ENCODE peak calls at places on chromosome 5, in ten cellular contexts. One of them, this sample, is unnamed.

GRCh38 chr5:174328626-174329299 is 283.3 kb downstream of the NSG2 start:
- DNase-seq in transverse colon: no peak
- DNase-seq in suprapubic skin: no peak
- DNase-seq in endothelial cell of umbilical vein: no peak
- DNase-seq in HCT116: no peak
- DNase-seq in upper lobe of left lung: no peak
- DNase-seq in Peyer's patch: no peak
- DNase-seq in heart left ventricle: no peak
- DNase-seq in IMR-90: peak; percentile 25
- DNase-seq in adrenal gland: no peak
- DNase-seq in this sample: no peak

GRCh38 chr5:74075900-74076484 is 450.0 kb downstream of the ARHGEF28 start:
- DNase-seq in endothelial cell of umbilical vein: peak; percentile 82
- DNase-seq in upper lobe of left lung: no peak
- DNase-seq in heart left ventricle: no peak
- DNase-seq in adrenal gland: no peak
- DNase-seq in HCT116: no peak
- DNase-seq in Peyer's patch: no peak
- DNase-seq in suprapubic skin: no peak
- DNase-seq in transverse colon: no peak
- DNase-seq in IMR-90: peak; percentile 7
- DNase-seq in this sample: no peak

GRCh38 chr5:93305984-93306383 is 275.0 kb downstream of the NR2F1-AS1 start:
- DNase-seq in HCT116: no peak
- DNase-seq in transverse colon: no peak
- DNase-seq in heart left ventricle: no peak
- DNase-seq in upper lobe of left lung: no peak
- DNase-seq in endothelial cell of umbilical vein: no peak
- DNase-seq in Peyer's patch: no peak
- DNase-seq in suprapubic skin: no peak
- DNase-seq in IMR-90: no peak
- DNase-seq in adrenal gland: no peak
- DNase-seq in this sample: no peak

GRCh38 chr5:3613726-3614125 is 18.1 kb downstream of the IRX1 start:
- DNase-seq in heart left ventricle: no peak
- DNase-seq in transverse colon: no peak
- DNase-seq in adrenal gland: no peak
- DNase-seq in IMR-90: no peak
- DNase-seq in HCT116: no peak
- DNase-seq in suprapubic skin: no peak
- DNase-seq in Peyer's patch: no peak
- DNase-seq in upper lobe of left lung: no peak
- DNase-seq in endothelial cell of umbilical vein: no peak
- DNase-seq in this sample: no peak

GRCh38 chr5:122730037-122730436 is 44.8 kb upstream of the SNX2 start:
- DNase-seq in upper lobe of left lung: no peak
- DNase-seq in Peyer's patch: no peak
- DNase-seq in IMR-90: no peak
- DNase-seq in heart left ventricle: no peak
- DNase-seq in suprapubic skin: no peak
- DNase-seq in transverse colon: no peak
- DNase-seq in adrenal gland: no peak
- DNase-seq in endothelial cell of umbilical vein: no peak
- DNase-seq in HCT116: no peak
- DNase-seq in this sample: no peak

GRCh38 chr5:1159774-1160406 is 41.5 kb upstream of the SLC6A19 start:
- DNase-seq in adrenal gland: no peak
- DNase-seq in IMR-90: no peak
- DNase-seq in upper lobe of left lung: no peak
- DNase-seq in transverse colon: no peak
- DNase-seq in suprapubic skin: no peak
- DNase-seq in HCT116: no peak
- DNase-seq in Peyer's patch: no peak
- DNase-seq in heart left ventricle: no peak
- DNase-seq in endothelial cell of umbilical vein: no peak
- DNase-seq in this sample: no peak

GRCh38 chr5:79119486-79119885 is 7.9 kb downstream of the BHMT start:
- DNase-seq in IMR-90: no peak
- DNase-seq in heart left ventricle: no peak
- DNase-seq in adrenal gland: no peak
- DNase-seq in endothelial cell of umbilical vein: no peak
- DNase-seq in HCT116: no peak
- DNase-seq in upper lobe of left lung: no peak
- DNase-seq in suprapubic skin: no peak
- DNase-seq in transverse colon: no peak
- DNase-seq in Peyer's patch: no peak
- DNase-seq in this sample: no peak

GRCh38 chr5:132417010-132417439 is 47.5 kb downstream of the SLC22A5 start:
- DNase-seq in transverse colon: no peak
- DNase-seq in adrenal gland: no peak
- DNase-seq in IMR-90: no peak
- DNase-seq in heart left ventricle: peak; percentile 68
- DNase-seq in suprapubic skin: no peak
- DNase-seq in Peyer's patch: no peak
- DNase-seq in upper lobe of left lung: peak; percentile 60
- DNase-seq in HCT116: no peak
- DNase-seq in endothelial cell of umbilical vein: no peak
- DNase-seq in this sample: no peak

DNA sequence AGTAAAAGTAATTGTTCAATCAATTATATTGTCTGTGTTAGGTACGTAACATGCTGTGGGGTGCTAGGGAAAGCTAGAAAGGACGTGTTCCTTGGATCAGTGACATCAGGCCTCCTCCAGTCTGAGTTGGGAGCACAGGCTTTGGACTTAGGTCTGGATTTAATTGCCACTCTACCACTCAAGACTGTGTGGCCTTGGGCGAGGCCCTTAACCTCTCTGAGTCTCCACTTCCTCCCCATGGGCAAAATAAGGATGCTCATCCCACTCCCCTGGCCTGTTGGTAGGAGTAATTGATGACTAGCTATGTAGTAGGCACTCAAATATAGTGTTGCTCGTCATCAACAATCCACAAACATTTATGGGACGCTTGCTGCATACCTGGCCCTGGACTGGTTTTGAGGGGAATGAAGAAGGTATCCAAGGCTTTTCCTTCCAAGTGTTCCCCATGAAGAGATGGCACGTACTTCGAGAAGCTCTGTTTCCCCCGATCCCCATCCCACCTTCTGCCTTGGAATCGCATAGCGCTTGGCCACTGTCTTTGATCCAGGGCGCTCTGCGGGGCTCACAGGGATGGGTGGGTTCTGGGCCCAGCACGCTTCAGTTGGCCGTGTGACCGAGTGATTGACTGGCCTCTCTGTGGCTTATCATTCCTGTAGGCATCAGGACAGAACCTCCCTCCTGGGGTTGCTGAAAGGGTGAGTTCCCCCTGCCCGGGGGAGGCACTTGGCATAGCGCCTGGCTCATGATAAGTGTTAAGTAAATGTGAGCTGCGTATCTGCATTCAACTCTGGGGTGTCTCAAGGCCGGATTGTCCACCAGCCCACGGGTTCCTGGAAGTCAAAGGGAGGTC is 8.1 kb downstream of the FGF18 start:
- DNase-seq in Peyer's patch: peak; percentile 19
- DNase-seq in transverse colon: no peak
- DNase-seq in suprapubic skin: peak; percentile 34
- DNase-seq in endothelial cell of umbilical vein: no peak
- DNase-seq in adrenal gland: peak; percentile 21
- DNase-seq in upper lobe of left lung: no peak
- DNase-seq in IMR-90: no peak
- DNase-seq in HCT116: no peak
- DNase-seq in heart left ventricle: peak; percentile 88
- DNase-seq in this sample: peak; percentile 80
- H3K36me3 ChIP-seq in Peyer's patch: no peaks in the 10 kb centered on the region
- H3K36me3 ChIP-seq in transverse colon: no peaks in the 10 kb centered on the region
- H3K36me3 ChIP-seq in suprapubic skin: no peaks in the 10 kb centered on the region
- H3K36me3 ChIP-seq in endothelial cell of umbilical vein: no peaks in the 10 kb centered on the region
- H3K36me3 ChIP-seq in adrenal gland: no peaks in the 10 kb centered on the region
- H3K36me3 ChIP-seq in upper lobe of left lung: no peaks in the 10 kb centered on the region
- H3K36me3 ChIP-seq in IMR-90: no peaks in the 10 kb centered on the region
- H3K36me3 ChIP-seq in HCT116: no peaks in the 10 kb centered on the region
- H3K36me3 ChIP-seq in heart left ventricle: no peaks in the 10 kb centered on the region
- H3K36me3 ChIP-seq in this sample: no peaks in the 10 kb centered on the region

GRCh38 chr5:72234898-72235297 is 85.1 kb downstream of the MRPS27 start:
- DNase-seq in upper lobe of left lung: no peak
- DNase-seq in heart left ventricle: no peak
- DNase-seq in IMR-90: no peak
- DNase-seq in Peyer's patch: no peak
- DNase-seq in transverse colon: no peak
- DNase-seq in HCT116: peak; percentile 33
- DNase-seq in endothelial cell of umbilical vein: no peak
- DNase-seq in adrenal gland: no peak
- DNase-seq in suprapubic skin: no peak
- DNase-seq in this sample: no peak

GRCh38 chr5:72237415-72237814 is 82.6 kb downstream of the MRPS27 start:
- DNase-seq in Peyer's patch: no peak
- DNase-seq in endothelial cell of umbilical vein: no peak
- DNase-seq in IMR-90: no peak
- DNase-seq in heart left ventricle: no peak
- DNase-seq in adrenal gland: no peak
- DNase-seq in upper lobe of left lung: no peak
- DNase-seq in transverse colon: no peak
- DNase-seq in HCT116: no peak
- DNase-seq in suprapubic skin: no peak
- DNase-seq in this sample: no peak

GRCh38 chr5:72238712-72239445 is 81.2 kb downstream of the MRPS27 start:
- DNase-seq in heart left ventricle: no peak
- DNase-seq in transverse colon: no peak
- DNase-seq in IMR-90: no peak
- DNase-seq in upper lobe of left lung: no peak
- DNase-seq in adrenal gland: no peak
- DNase-seq in suprapubic skin: no peak
- DNase-seq in HCT116: no peak
- DNase-seq in Peyer's patch: no peak
- DNase-seq in endothelial cell of umbilical vein: no peak
- DNase-seq in this sample: no peak

GRCh38 chr5:72235725-72236124 is 84.3 kb downstream of the MRPS27 start:
- DNase-seq in transverse colon: no peak
- DNase-seq in suprapubic skin: no peak
- DNase-seq in HCT116: no peak
- DNase-seq in IMR-90: no peak
- DNase-seq in heart left ventricle: no peak
- DNase-seq in upper lobe of left lung: no peak
- DNase-seq in adrenal gland: no peak
- DNase-seq in Peyer's patch: no peak
- DNase-seq in endothelial cell of umbilical vein: peak; percentile 74
- DNase-seq in this sample: no peak

GRCh38 chr5:72237879-72238278 is 82.2 kb downstream of the MRPS27 start:
- DNase-seq in IMR-90: no peak
- DNase-seq in endothelial cell of umbilical vein: no peak
- DNase-seq in Peyer's patch: no peak
- DNase-seq in adrenal gland: no peak
- DNase-seq in HCT116: no peak
- DNase-seq in suprapubic skin: no peak
- DNase-seq in transverse colon: no peak
- DNase-seq in heart left ventricle: no peak
- DNase-seq in upper lobe of left lung: no peak
- DNase-seq in this sample: no peak
- H3K4me1 ChIP-seq in IMR-90: peaks cover 2% of the 10 kb centered on the region
- H3K4me1 ChIP-seq in endothelial cell of umbilical vein: peaks cover 38% of the 10 kb centered on the region
- H3K4me1 ChIP-seq in Peyer's patch: no peaks in the 10 kb centered on the region
- H3K4me1 ChIP-seq in adrenal gland: no peaks in the 10 kb centered on the region
- H3K4me1 ChIP-seq in HCT116: peaks cover 31% of the 10 kb centered on the region
- H3K4me1 ChIP-seq in suprapubic skin: peaks cover 21% of the 10 kb centered on the region
- H3K4me1 ChIP-seq in transverse colon: no peaks in the 10 kb centered on the region
- H3K4me1 ChIP-seq in heart left ventricle: peaks cover 31% of the 10 kb centered on the region
- H3K4me1 ChIP-seq in upper lobe of left lung: no peaks in the 10 kb centered on the region
- H3K4me1 ChIP-seq in this sample: no peaks in the 10 kb centered on the region

GRCh38 chr5:109409061-109409843 is 522 bp downstream of the PJA2 start:
- DNase-seq in suprapubic skin: peak; percentile 85
- DNase-seq in heart left ventricle: peak; percentile 79
- DNase-seq in IMR-90: peak; percentile 80
- DNase-seq in HCT116: peak; percentile 22
- DNase-seq in adrenal gland: peak; percentile 85
- DNase-seq in endothelial cell of umbilical vein: peak; percentile 74
- DNase-seq in upper lobe of left lung: peak; percentile 77
- DNase-seq in transverse colon: peak; percentile 75
- DNase-seq in Peyer's patch: peak; percentile 89
- DNase-seq in this sample: peak; percentile 82

GRCh38 chr5:109411627-109412026 is 1.9 kb upstream of the PJA2 start:
- DNase-seq in IMR-90: peak; percentile 97
- DNase-seq in endothelial cell of umbilical vein: peak; percentile 91
- DNase-seq in upper lobe of left lung: no peak
- DNase-seq in transverse colon: no peak
- DNase-seq in HCT116: peak; percentile 24
- DNase-seq in Peyer's patch: no peak
- DNase-seq in adrenal gland: no peak
- DNase-seq in suprapubic skin: no peak
- DNase-seq in heart left ventricle: no peak
- DNase-seq in this sample: no peak

GRCh38 chr5:109409844-109410388 is at the start of gene PJA2:
- DNase-seq in HCT116: peak; percentile 99
- DNase-seq in suprapubic skin: peak; percentile 99
- DNase-seq in upper lobe of left lung: peak; percentile 99
- DNase-seq in Peyer's patch: peak; percentile 99
- DNase-seq in heart left ventricle: peak; percentile 99
- DNase-seq in adrenal gland: peak; percentile 100
- DNase-seq in IMR-90: peak; percentile 100
- DNase-seq in endothelial cell of umbilical vein: peak; percentile 100
- DNase-seq in transverse colon: peak; percentile 98
- DNase-seq in this sample: peak; percentile 99

GRCh38 chr5:109411175-109411514 is 1.4 kb upstream of the PJA2 start:
- DNase-seq in endothelial cell of umbilical vein: no peak
- DNase-seq in IMR-90: no peak
- DNase-seq in heart left ventricle: no peak
- DNase-seq in transverse colon: no peak
- DNase-seq in Peyer's patch: no peak
- DNase-seq in suprapubic skin: no peak
- DNase-seq in upper lobe of left lung: no peak
- DNase-seq in HCT116: no peak
- DNase-seq in adrenal gland: no peak
- DNase-seq in this sample: no peak

DNA sequence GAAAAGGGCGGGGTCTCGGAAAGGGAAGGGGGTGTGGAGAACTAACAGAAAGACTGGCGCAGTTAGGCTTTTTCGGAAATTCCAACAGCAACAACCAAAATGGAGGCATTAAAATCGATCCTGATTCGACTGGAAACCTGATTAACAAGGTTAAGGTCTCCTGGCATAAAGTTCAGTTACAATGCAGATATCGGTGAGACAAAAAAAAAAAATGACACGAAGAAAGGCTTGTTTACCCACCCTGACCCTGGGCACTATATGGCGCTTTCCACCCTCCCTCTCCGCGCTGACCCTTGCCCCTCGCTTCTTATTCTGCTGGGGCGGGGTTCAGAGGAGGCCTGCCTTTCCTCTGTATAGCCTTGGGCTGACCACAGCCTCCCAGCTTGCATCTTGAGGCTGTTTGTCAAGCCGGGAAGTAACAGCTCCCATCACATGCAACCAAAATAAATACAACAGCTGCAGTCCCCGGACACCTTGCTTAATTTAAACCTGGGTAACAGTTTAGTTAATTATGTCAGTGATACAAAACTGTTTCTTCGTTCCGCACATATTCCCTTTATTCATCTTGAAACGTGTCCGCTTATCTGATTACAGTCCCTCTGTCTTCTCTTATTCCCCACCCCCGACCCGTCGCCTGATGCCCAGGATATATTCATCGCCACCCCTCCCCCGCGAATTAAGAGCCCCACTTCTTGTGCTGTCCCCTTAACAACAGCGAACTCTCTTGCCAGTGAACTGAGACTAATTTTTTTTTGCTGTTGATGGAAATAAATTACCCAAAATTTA is 808 bp upstream of the PJA2 start:
- DNase-seq in endothelial cell of umbilical vein: no peak
- DNase-seq in heart left ventricle: peak; percentile 87
- DNase-seq in HCT116: peak; percentile 43
- DNase-seq in Peyer's patch: peak; percentile 91
- DNase-seq in transverse colon: peak; percentile 87
- DNase-seq in upper lobe of left lung: peak; percentile 81
- DNase-seq in IMR-90: peak; percentile 75
- DNase-seq in suprapubic skin: peak; percentile 88
- DNase-seq in adrenal gland: peak; percentile 91
- DNase-seq in this sample: peak; percentile 84
- TF ChIP-seq POLR2A in endothelial cell of umbilical vein: peak; percentile 87
- TF ChIP-seq POLR2A in heart left ventricle: peak; percentile 55
- TF ChIP-seq POLR2A in HCT116: peak; percentile 11
- TF ChIP-seq POLR2A in Peyer's patch: no peak
- TF ChIP-seq POLR2A in transverse colon: peak; percentile 54
- TF ChIP-seq POLR2A in upper lobe of left lung: peak; percentile 48
- TF ChIP-seq POLR2A in IMR-90: peak; percentile 52
- TF ChIP-seq POLR2A in suprapubic skin: peak; percentile 8
- TF ChIP-seq POLR2A in adrenal gland: peak; percentile 54
- TF ChIP-seq POLR2A in this sample: peak; percentile 48

DNA sequence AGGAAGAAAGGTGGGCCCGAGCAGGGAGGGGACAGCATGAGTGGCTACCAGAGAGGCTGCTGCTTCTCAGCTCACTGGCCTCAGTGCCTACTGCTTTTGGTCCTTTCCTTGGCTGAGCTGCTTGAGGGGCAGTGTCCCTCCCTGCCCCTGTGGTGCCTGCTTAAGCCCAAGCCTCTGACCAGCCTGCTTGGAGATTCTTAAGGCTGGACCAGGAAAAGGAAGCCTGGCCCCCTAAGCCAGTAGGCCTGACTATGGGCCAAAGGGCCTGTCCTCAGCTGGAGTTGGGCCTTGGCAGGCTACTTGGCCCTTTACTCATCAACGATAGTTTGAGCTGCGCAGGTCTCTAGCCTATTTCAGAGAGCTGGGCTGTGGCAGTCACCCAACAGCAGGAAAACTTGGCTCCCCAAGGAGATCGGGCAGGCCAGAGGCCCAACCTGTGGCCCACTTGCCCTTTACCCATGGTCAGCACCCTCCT is 24.9 kb downstream of the TCF7 start:
- DNase-seq in transverse colon: no peak
- DNase-seq in IMR-90: no peak
- DNase-seq in Peyer's patch: no peak
- DNase-seq in suprapubic skin: no peak
- DNase-seq in adrenal gland: peak; percentile 63
- DNase-seq in upper lobe of left lung: peak; percentile 14
- DNase-seq in heart left ventricle: no peak
- DNase-seq in endothelial cell of umbilical vein: no peak
- DNase-seq in HCT116: no peak
- DNase-seq in this sample: peak; percentile 11
- H3K36me3 ChIP-seq in transverse colon: no peaks in the 10 kb centered on the region
- H3K36me3 ChIP-seq in IMR-90: peaks cover 46% of the 10 kb centered on the region
- H3K36me3 ChIP-seq in Peyer's patch: no peaks in the 10 kb centered on the region
- H3K36me3 ChIP-seq in suprapubic skin: peaks cover 64% of the 10 kb centered on the region
- H3K36me3 ChIP-seq in adrenal gland: no peaks in the 10 kb centered on the region
- H3K36me3 ChIP-seq in upper lobe of left lung: no peaks in the 10 kb centered on the region
- H3K36me3 ChIP-seq in heart left ventricle: peaks cover 59% of the 10 kb centered on the region
- H3K36me3 ChIP-seq in endothelial cell of umbilical vein: no peaks in the 10 kb centered on the region
- H3K36me3 ChIP-seq in HCT116: peaks cover 19% of the 10 kb centered on the region
- H3K36me3 ChIP-seq in this sample: no peaks in the 10 kb centered on the region

This sample was measured in testis.